ENCODE peak calls at places on chromosomes 11 and 22, in five cellular contexts. R, W, O, J and S are unnamed samples.

GRCh38 chr11:69642549-69642912 is 1.6 kb downstream of the CCND1 start:
- DNase-seq in R (peak), W (no peak), O (no peak), J (peak), S (peak)

GRCh38 chr11:80593981-80594380 is 1153.2 kb upstream of the TENM4 start:
- DNase-seq in R (no peak), W (no peak), O (peak), J (no peak), S (no peak)

GRCh38 chr22:25933158-25933788 is 191.3 kb downstream of the MYO18B start:
- DNase-seq in R (no peak), W (no peak), O (no peak), J (no peak), S (no peak)

GRCh38 chr11:2377511-2378443 is 667 bp downstream of the CD81 start:
- DNase-seq in R (peak), W (peak), O (no peak), J (peak), S (peak)

GRCh38 chr11:132864811-132865576 is 667.3 kb downstream of the OPCML start:
- DNase-seq in R (no peak), W (no peak), O (no peak), J (no peak), S (no peak)

GRCh38 chr11:67572747-67573419 is 10.7 kb upstream of the GSTP1 start:
- DNase-seq in R (peak), W (peak), O (peak), J (no peak), S (peak)

GRCh38 chr11:114180301-114181055 is 115.7 kb upstream of the NNMT start:
- DNase-seq in R (peak), W (peak), O (peak), J (no peak), S (peak)

GRCh38 chr11:73969991-73970800 is 12.4 kb downstream of the UCP2 start:
- DNase-seq in R (no peak), W (peak), O (no peak), J (no peak), S (peak)

GRCh38 chr22:45162531-45162930 is 1.2 kb upstream of the NUP50 start:
- DNase-seq in R (no peak), W (no peak), O (peak), J (no peak), S (no peak)

GRCh38 chr11:118633319-118633690 is 25.9 kb downstream of the PHLDB1 start:
- DNase-seq in R (no peak), W (no peak), O (no peak), J (no peak), S (no peak)

GRCh38 chr11:32575070-32575469 is 8.6 kb upstream of the EIF3M start:
- DNase-seq in R (no peak), W (no peak), O (no peak), J (no peak), S (no peak)

GRCh38 chr11:86477495-86478155 is 102.9 kb downstream of the CCDC81 start:
- DNase-seq in R (no peak), W (no peak), O (peak), J (no peak), S (no peak)

GRCh38 chr11:86579406-86579731 is 93.0 kb downstream of the ME3 start:
- DNase-seq in R (no peak), W (no peak), O (no peak), J (no peak), S (no peak)

GRCh38 chr11:28133146-28133545 is 25.0 kb downstream of the METTL15 start:
- DNase-seq in R (no peak), W (no peak), O (peak), J (no peak), S (no peak)

GRCh38 chr22:37728620-37729019 is 31.8 kb downstream of the TRIOBP start:
- DNase-seq in R (no peak), W (no peak), O (no peak), J (no peak), S (no peak)

GRCh38 chr22:37731804-37732471 is 35.1 kb downstream of the TRIOBP start:
- DNase-seq in R (no peak), W (peak), O (no peak), J (no peak), S (no peak)

GRCh38 chr22:37725551-37726239 is 28.8 kb downstream of the TRIOBP start:
- DNase-seq in R (no peak), W (no peak), O (no peak), J (no peak), S (no peak)

GRCh38 chr22:37726240-37726887 is 29.5 kb downstream of the TRIOBP start:
- DNase-seq in R (no peak), W (peak), O (peak), J (peak), S (no peak)
- TF ChIP-seq CTCF in R (no peak), W (peak), O (peak), J (peak), S (no peak)

GRCh38 chr22:36107436-36107835 is 53.1 kb downstream of the APOL3 start:
- DNase-seq in R (no peak), W (peak), O (no peak), J (no peak), S (no peak)
- TF ChIP-seq CTCF in R (no peak), W (no peak), O (no peak), J (no peak), S (no peak)

GRCh38 chr11:404551-405264 is 10.1 kb downstream of the SIGIRR start:
- DNase-seq in R (no peak), W (no peak), O (no peak), J (no peak), S (no peak)

GRCh38 chr11:405323-405975 is 9.3 kb downstream of the SIGIRR start:
- DNase-seq in R (peak), W (no peak), O (peak), J (no peak), S (no peak)

GRCh38 chr11:407651-408080 is 7.1 kb downstream of the SIGIRR start:
- DNase-seq in R (peak), W (no peak), O (no peak), J (no peak), S (no peak)

GRCh38 chr11:406796-407650 is 7.8 kb downstream of the SIGIRR start:
- DNase-seq in R (peak), W (peak), O (peak), J (peak), S (peak)

GRCh38 chr11:405976-406795 is 8.6 kb downstream of the SIGIRR start:
- DNase-seq in R (peak), W (no peak), O (no peak), J (no peak), S (no peak)
- TF ChIP-seq CTCF in R (no peak), W (no peak), O (no peak), J (no peak), S (no peak)

GRCh38 chr11:13183094-13183825 is 94.3 kb upstream of the BMAL1 start:
- DNase-seq in R (no peak), W (no peak), O (peak), J (peak), S (peak)
- TF ChIP-seq CTCF in R (peak), W (peak), O (peak), J (peak), S (peak)

GRCh38 chr11:36431429-36432092 is 78.5 kb downstream of the TRAF6 start:
- DNase-seq in R (no peak), W (no peak), O (peak), J (no peak), S (peak)
- TF ChIP-seq CTCF in R (no peak), W (no peak), O (peak), J (no peak), S (no peak)

DNA sequence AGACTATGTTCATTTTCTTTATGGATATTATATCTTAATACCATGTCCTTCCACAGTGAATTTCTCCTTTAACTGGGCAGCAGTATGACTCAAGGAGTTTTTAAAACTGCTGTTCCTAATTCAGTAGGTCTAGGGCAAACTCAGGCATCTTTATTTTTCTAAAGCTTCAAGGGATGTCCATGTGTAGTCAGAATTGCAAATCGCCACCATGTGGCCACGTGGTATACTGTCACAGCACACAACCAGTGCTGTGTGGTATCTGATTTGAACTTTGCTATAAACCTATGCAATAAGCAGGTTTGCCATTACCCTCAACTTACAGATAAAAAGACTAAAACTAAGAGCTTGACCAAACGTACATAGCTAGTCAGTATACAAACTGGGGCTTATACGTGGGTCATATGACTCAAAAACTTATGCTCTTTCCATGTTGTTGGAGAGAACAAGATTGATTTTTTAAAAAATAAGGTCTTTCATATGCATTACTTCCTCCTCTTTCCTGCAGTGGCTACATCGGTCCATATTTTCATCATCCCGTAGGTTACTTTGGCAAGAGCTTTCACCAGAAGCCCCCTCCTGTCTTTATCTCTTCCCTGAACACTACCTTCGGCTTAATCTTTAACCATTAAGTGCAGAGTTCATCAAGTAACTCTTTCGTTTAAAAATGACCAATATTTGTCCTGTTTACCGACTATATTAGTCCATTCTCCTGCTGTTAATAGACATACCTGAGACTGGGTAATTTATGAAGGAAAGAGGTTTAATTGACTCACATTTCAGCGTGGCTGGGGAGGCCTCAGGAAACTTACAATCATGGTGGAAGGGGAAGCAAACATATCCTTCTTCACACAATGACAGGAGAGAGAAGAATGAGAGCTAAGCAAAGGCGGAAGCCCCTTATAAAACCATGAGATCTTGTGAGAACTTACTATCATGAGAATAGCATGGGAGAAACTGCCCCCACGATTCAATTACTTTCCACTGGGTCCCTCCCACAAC is 8.0 kb upstream of the HTATIP2 start:
- DNase-seq in R (no peak), W (peak), O (peak), J (peak), S (peak)
- TF ChIP-seq CTCF in R (peak), W (peak), O (peak), J (peak), S (peak)